ENCODE peak calls at places on chromosomes 7 and 10, in five cellular contexts. One of them, this sample, is unnamed.

GRCh38 chr7:128076831-128077271 is 45.6 kb upstream of the LRRC4 start:
- DNase-seq in transverse colon: peak
- DNase-seq in astrocyte of the spinal cord: peak
- DNase-seq in GM12865: no peak
- DNase-seq in cardiac muscle cell: peak
- DNase-seq in this sample: no peak

GRCh38 chr7:122550545-122550944 is 148.4 kb downstream of the RNF133 start:
- DNase-seq in GM12865: no peak
- DNase-seq in astrocyte of the spinal cord: peak
- DNase-seq in cardiac muscle cell: peak
- DNase-seq in transverse colon: no peak
- DNase-seq in this sample: no peak

GRCh38 chr7:83782628-83783027 is 133.7 kb upstream of the SEMA3E start:
- DNase-seq in astrocyte of the spinal cord: peak
- DNase-seq in GM12865: no peak
- DNase-seq in transverse colon: no peak
- DNase-seq in cardiac muscle cell: peak
- DNase-seq in this sample: no peak

GRCh38 chr10:102309236-102309635 is 63.9 kb downstream of the GBF1 start:
- DNase-seq in transverse colon: no peak
- DNase-seq in cardiac muscle cell: no peak
- DNase-seq in GM12865: no peak
- DNase-seq in astrocyte of the spinal cord: no peak
- DNase-seq in this sample: no peak

GRCh38 chr10:24622781-24623301 is 100.8 kb downstream of the ARHGAP21 start:
- DNase-seq in transverse colon: no peak
- DNase-seq in astrocyte of the spinal cord: peak
- DNase-seq in GM12865: no peak
- DNase-seq in cardiac muscle cell: peak
- DNase-seq in this sample: no peak

GRCh38 chr7:136359333-136359903 is 382.3 kb upstream of the MTPN start:
- DNase-seq in GM12865: peak
- DNase-seq in transverse colon: peak
- DNase-seq in cardiac muscle cell: no peak
- DNase-seq in astrocyte of the spinal cord: no peak
- DNase-seq in this sample: no peak

GRCh38 chr7:117163101-117163500 is 159.8 kb downstream of the WNT2 start:
- DNase-seq in astrocyte of the spinal cord: peak
- DNase-seq in transverse colon: no peak
- DNase-seq in cardiac muscle cell: no peak
- DNase-seq in GM12865: no peak
- DNase-seq in this sample: no peak

GRCh38 chr10:48507933-48508830 is 96.7 kb downstream of the ARHGAP22 start:
- DNase-seq in astrocyte of the spinal cord: no peak
- DNase-seq in cardiac muscle cell: peak
- DNase-seq in transverse colon: no peak
- DNase-seq in GM12865: no peak
- DNase-seq in this sample: no peak

GRCh38 chr7:28768577-28769147 is 189.5 kb downstream of the TRIL start:
- DNase-seq in GM12865: no peak
- DNase-seq in cardiac muscle cell: no peak
- DNase-seq in astrocyte of the spinal cord: peak
- DNase-seq in transverse colon: no peak
- DNase-seq in this sample: no peak

GRCh38 chr10:80461208-80462183 is 7.4 kb downstream of the TSPAN14 start:
- DNase-seq in cardiac muscle cell: peak
- DNase-seq in astrocyte of the spinal cord: no peak
- DNase-seq in transverse colon: no peak
- DNase-seq in GM12865: no peak
- DNase-seq in this sample: peak

GRCh38 chr7:98314469-98314868 is 33.0 kb downstream of the BRI3 start:
- DNase-seq in astrocyte of the spinal cord: peak
- DNase-seq in GM12865: peak
- DNase-seq in transverse colon: no peak
- DNase-seq in cardiac muscle cell: peak
- DNase-seq in this sample: peak

GRCh38 chr7:87091487-87092066 is 32.1 kb upstream of the ELAPOR2 start:
- DNase-seq in cardiac muscle cell: no peak
- DNase-seq in astrocyte of the spinal cord: no peak
- DNase-seq in GM12865: no peak
- DNase-seq in transverse colon: no peak
- DNase-seq in this sample: no peak

GRCh38 chr7:151351027-151351426 is 9.4 kb downstream of the NUB1 start:
- DNase-seq in transverse colon: peak
- DNase-seq in cardiac muscle cell: no peak
- DNase-seq in astrocyte of the spinal cord: no peak
- DNase-seq in GM12865: peak
- DNase-seq in this sample: no peak

GRCh38 chr10:113844091-113844490 is 9.8 kb downstream of the DCLRE1A start:
- DNase-seq in transverse colon: no peak
- DNase-seq in cardiac muscle cell: no peak
- DNase-seq in astrocyte of the spinal cord: no peak
- DNase-seq in GM12865: no peak
- DNase-seq in this sample: no peak

GRCh38 chr10:50809596-50809995 is 69.9 kb downstream of the ASAH2B start:
- DNase-seq in transverse colon: no peak
- DNase-seq in astrocyte of the spinal cord: peak
- DNase-seq in GM12865: no peak
- DNase-seq in cardiac muscle cell: peak
- DNase-seq in this sample: no peak

GRCh38 chr7:12674861-12675260 is 12.6 kb upstream of the ARL4A start:
- DNase-seq in transverse colon: peak
- DNase-seq in cardiac muscle cell: peak
- DNase-seq in GM12865: peak
- DNase-seq in astrocyte of the spinal cord: peak
- DNase-seq in this sample: no peak

GRCh38 chr7:92873776-92874175 is 37.4 kb upstream of the CDK6 start:
- DNase-seq in cardiac muscle cell: peak
- DNase-seq in astrocyte of the spinal cord: peak
- DNase-seq in transverse colon: no peak
- DNase-seq in GM12865: no peak
- DNase-seq in this sample: no peak

GRCh38 chr7:7707756-7708310 is 10.6 kb downstream of the RPA3 start:
- DNase-seq in astrocyte of the spinal cord: peak
- DNase-seq in GM12865: no peak
- DNase-seq in transverse colon: no peak
- DNase-seq in cardiac muscle cell: peak
- DNase-seq in this sample: no peak

GRCh38 chr10:125155101-125155500 is 5.3 kb downstream of the CTBP2 start:
- DNase-seq in GM12865: no peak
- DNase-seq in cardiac muscle cell: peak
- DNase-seq in astrocyte of the spinal cord: no peak
- DNase-seq in transverse colon: no peak
- DNase-seq in this sample: no peak

GRCh38 chr7:157954901-157955300 is 618.1 kb downstream of the DNAJB6 start:
- DNase-seq in GM12865: no peak
- DNase-seq in cardiac muscle cell: no peak
- DNase-seq in transverse colon: no peak
- DNase-seq in astrocyte of the spinal cord: no peak
- DNase-seq in this sample: peak

GRCh38 chr10:73808021-73808815 is 3.2 kb downstream of the NDST2 start:
- DNase-seq in GM12865: no peak
- DNase-seq in astrocyte of the spinal cord: no peak
- DNase-seq in cardiac muscle cell: no peak
- DNase-seq in transverse colon: no peak
- DNase-seq in this sample: no peak

GRCh38 chr7:106047818-106048490 is 64.2 kb downstream of the SYPL1 start:
- DNase-seq in cardiac muscle cell: no peak
- DNase-seq in astrocyte of the spinal cord: no peak
- DNase-seq in transverse colon: no peak
- DNase-seq in GM12865: no peak
- DNase-seq in this sample: no peak

GRCh38 chr7:43904533-43905208 is 1.7 kb downstream of the URGCP start:
- DNase-seq in astrocyte of the spinal cord: no peak
- DNase-seq in cardiac muscle cell: no peak
- DNase-seq in GM12865: no peak
- DNase-seq in transverse colon: no peak
- DNase-seq in this sample: no peak

GRCh38 chr7:14851610-14852009 is 50.9 kb downstream of the DGKB start:
- DNase-seq in astrocyte of the spinal cord: no peak
- DNase-seq in transverse colon: no peak
- DNase-seq in GM12865: no peak
- DNase-seq in cardiac muscle cell: no peak
- DNase-seq in this sample: no peak

GRCh38 chr10:130363051-130363450 is 226.9 kb downstream of the GLRX3 start:
- DNase-seq in cardiac muscle cell: no peak
- DNase-seq in GM12865: no peak
- DNase-seq in astrocyte of the spinal cord: no peak
- DNase-seq in transverse colon: no peak
- DNase-seq in this sample: no peak

GRCh38 chr7:24587853-24588252 is 14.6 kb downstream of the PALS2 start:
- DNase-seq in astrocyte of the spinal cord: no peak
- DNase-seq in cardiac muscle cell: no peak
- DNase-seq in transverse colon: no peak
- DNase-seq in GM12865: peak
- DNase-seq in this sample: no peak

GRCh38 chr10:104123397-104123796 is 1.4 kb downstream of the SFR1 start:
- DNase-seq in transverse colon: no peak
- DNase-seq in cardiac muscle cell: peak
- DNase-seq in astrocyte of the spinal cord: peak
- DNase-seq in GM12865: no peak
- DNase-seq in this sample: no peak

GRCh38 chr10:15027741-15028140 is 16.0 kb upstream of the OLAH start:
- DNase-seq in transverse colon: no peak
- DNase-seq in astrocyte of the spinal cord: no peak
- DNase-seq in GM12865: no peak
- DNase-seq in cardiac muscle cell: peak
- DNase-seq in this sample: no peak

GRCh38 chr7:132519936-132520335 is 56.3 kb downstream of the PLXNA4 start:
- DNase-seq in GM12865: no peak
- DNase-seq in transverse colon: no peak
- DNase-seq in cardiac muscle cell: peak
- DNase-seq in astrocyte of the spinal cord: peak
- DNase-seq in this sample: no peak

GRCh38 chr7:135385209-135385608 is 124.7 kb downstream of the CNOT4 start:
- DNase-seq in astrocyte of the spinal cord: peak
- DNase-seq in cardiac muscle cell: peak
- DNase-seq in transverse colon: no peak
- DNase-seq in GM12865: no peak
- DNase-seq in this sample: no peak

GRCh38 chr7:37448637-37449331 is at the start of gene ELMO1:
- DNase-seq in astrocyte of the spinal cord: peak
- DNase-seq in transverse colon: peak
- DNase-seq in GM12865: peak
- DNase-seq in cardiac muscle cell: peak
- DNase-seq in this sample: no peak

GRCh38 chr7:19834566-19834965 is 61.1 kb upstream of the TMEM196 start:
- DNase-seq in transverse colon: no peak
- DNase-seq in astrocyte of the spinal cord: no peak
- DNase-seq in GM12865: no peak
- DNase-seq in cardiac muscle cell: no peak
- DNase-seq in this sample: no peak

GRCh38 chr10:22252801-22253577 is 35.2 kb upstream of the EBLN1 start:
- DNase-seq in astrocyte of the spinal cord: peak
- DNase-seq in GM12865: peak
- DNase-seq in cardiac muscle cell: peak
- DNase-seq in transverse colon: peak
- DNase-seq in this sample: no peak

GRCh38 chr10:22252286-22252800 is 34.5 kb upstream of the EBLN1 start:
- DNase-seq in transverse colon: peak
- DNase-seq in cardiac muscle cell: peak
- DNase-seq in GM12865: peak
- DNase-seq in astrocyte of the spinal cord: peak
- DNase-seq in this sample: no peak

GRCh38 chr10:22253578-22253882 is 35.7 kb upstream of the EBLN1 start:
- DNase-seq in GM12865: no peak
- DNase-seq in cardiac muscle cell: peak
- DNase-seq in transverse colon: peak
- DNase-seq in astrocyte of the spinal cord: no peak
- DNase-seq in this sample: no peak

GRCh38 chr10:22250897-22251605 is 33.2 kb upstream of the EBLN1 start:
- DNase-seq in astrocyte of the spinal cord: peak
- DNase-seq in transverse colon: no peak
- DNase-seq in GM12865: peak
- DNase-seq in cardiac muscle cell: peak
- DNase-seq in this sample: no peak

DNA sequence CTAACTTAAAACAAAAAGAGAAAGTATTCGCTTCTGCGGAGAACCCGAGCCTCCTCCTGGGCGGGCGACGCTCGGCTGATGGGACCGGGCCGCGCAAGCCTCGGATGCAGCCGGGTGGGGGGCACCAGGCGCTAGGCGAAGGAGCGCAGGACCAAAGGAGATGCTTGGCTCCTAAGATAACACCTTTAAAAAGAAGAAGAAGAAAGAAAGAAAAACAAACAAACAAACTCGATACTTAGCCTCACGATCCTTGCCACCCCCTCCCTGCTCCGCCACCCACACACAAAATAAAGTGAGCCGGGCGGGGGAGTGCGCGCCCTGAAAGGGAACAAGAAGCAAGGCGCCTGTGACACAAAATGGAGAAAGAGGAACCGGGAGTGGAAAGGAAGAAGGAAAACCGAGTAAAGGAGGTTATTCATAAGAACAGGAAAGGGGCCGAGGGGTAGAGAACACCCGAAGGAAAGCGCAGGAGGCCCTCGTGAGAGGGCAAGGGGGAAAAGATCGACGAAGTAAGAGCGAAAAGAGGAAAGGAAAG is 34.0 kb upstream of the EBLN1 start:
- DNase-seq in cardiac muscle cell: peak
- DNase-seq in GM12865: peak
- DNase-seq in astrocyte of the spinal cord: peak
- DNase-seq in transverse colon: peak
- DNase-seq in this sample: no peak
- TF ChIP-seq CTCF in cardiac muscle cell: no peak
- TF ChIP-seq CTCF in GM12865: no peak
- TF ChIP-seq CTCF in astrocyte of the spinal cord: peak
- TF ChIP-seq CTCF in transverse colon: no peak
- TF ChIP-seq CTCF in this sample: peak

GRCh38 chr10:79105164-79105739 is 36.5 kb downstream of the ZMIZ1 start:
- DNase-seq in GM12865: no peak
- DNase-seq in transverse colon: no peak
- DNase-seq in cardiac muscle cell: no peak
- DNase-seq in astrocyte of the spinal cord: no peak
- DNase-seq in this sample: no peak
- TF ChIP-seq CTCF in GM12865: no peak
- TF ChIP-seq CTCF in transverse colon: peak
- TF ChIP-seq CTCF in cardiac muscle cell: no peak
- TF ChIP-seq CTCF in astrocyte of the spinal cord: no peak
- TF ChIP-seq CTCF in this sample: peak

GRCh38 chr10:987906-988666 is at the start of gene GTPBP4:
- DNase-seq in transverse colon: peak
- DNase-seq in astrocyte of the spinal cord: peak
- DNase-seq in cardiac muscle cell: peak
- DNase-seq in GM12865: peak
- DNase-seq in this sample: peak
- TF ChIP-seq CTCF in transverse colon: no peak
- TF ChIP-seq CTCF in astrocyte of the spinal cord: no peak
- TF ChIP-seq CTCF in cardiac muscle cell: no peak
- TF ChIP-seq CTCF in GM12865: no peak
- TF ChIP-seq CTCF in this sample: peak

DNA sequence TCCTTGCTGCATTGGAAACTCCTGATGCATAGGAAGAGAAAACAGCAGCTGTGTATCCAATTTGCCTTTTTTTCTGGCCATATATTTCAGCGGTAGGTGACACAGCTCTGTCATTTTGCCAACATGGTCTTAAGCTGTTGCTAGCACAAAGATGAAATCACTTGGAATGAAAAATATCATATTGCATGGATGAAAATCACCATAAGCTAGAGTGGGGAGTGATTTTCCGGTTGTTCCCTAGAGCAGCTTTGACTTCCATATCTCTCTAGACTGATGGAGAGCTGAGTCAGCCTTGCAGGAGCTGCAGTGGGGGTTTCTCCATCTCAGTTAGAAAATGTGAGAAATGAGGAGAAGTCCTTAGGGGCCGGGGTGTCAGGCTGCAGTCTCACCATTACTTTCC is 38.3 kb upstream of the BTBD16 start:
- DNase-seq in transverse colon: no peak
- DNase-seq in cardiac muscle cell: peak
- DNase-seq in GM12865: no peak
- DNase-seq in astrocyte of the spinal cord: peak
- DNase-seq in this sample: no peak
- TF ChIP-seq CTCF in transverse colon: no peak
- TF ChIP-seq CTCF in cardiac muscle cell: no peak
- TF ChIP-seq CTCF in GM12865: no peak
- TF ChIP-seq CTCF in astrocyte of the spinal cord: no peak
- TF ChIP-seq CTCF in this sample: no peak

This sample was measured in chondrocyte.